ENCODE peak calls at places on chromosome 17, in five cellular contexts. One of them, this sample, is unnamed.

GRCh38 chr17:81371910-81372760 is 23.1 kb upstream of the BAHCC1 start:
- DNase-seq in GM12878: no peak
- DNase-seq in HepG2: no peak
- DNase-seq in NT2/D1: no peak
- DNase-seq in H1: no peak
- DNase-seq in this sample: no peak

GRCh38 chr17:68096111-68096510 is 60.6 kb downstream of the KPNA2 start:
- DNase-seq in GM12878: no peak
- DNase-seq in HepG2: no peak
- DNase-seq in NT2/D1: no peak
- DNase-seq in H1: no peak
- DNase-seq in this sample: no peak

GRCh38 chr17:82410014-82410716 is 8.0 kb upstream of the HEXD start:
- DNase-seq in GM12878: no peak
- DNase-seq in HepG2: no peak
- DNase-seq in NT2/D1: no peak
- DNase-seq in H1: no peak
- DNase-seq in this sample: no peak

GRCh38 chr17:77327181-77327565 is 186.4 kb downstream of the SEC14L1 start:
- DNase-seq in GM12878: no peak
- DNase-seq in HepG2: no peak
- DNase-seq in NT2/D1: no peak
- DNase-seq in H1: no peak
- DNase-seq in this sample: no peak

GRCh38 chr17:17180141-17180603 is 26.0 kb downstream of the PLD6 start:
- DNase-seq in GM12878: no peak
- DNase-seq in HepG2: no peak
- DNase-seq in NT2/D1: no peak
- DNase-seq in H1: no peak
- DNase-seq in this sample: no peak

GRCh38 chr17:9386401-9386800 is 189.2 kb downstream of the STX8 start:
- DNase-seq in GM12878: no peak
- DNase-seq in HepG2: no peak
- DNase-seq in NT2/D1: no peak
- DNase-seq in H1: no peak
- DNase-seq in this sample: no peak

GRCh38 chr17:7323731-7324437 is 5.3 kb downstream of the NEURL4 start:
- DNase-seq in GM12878: no peak
- DNase-seq in HepG2: no peak
- DNase-seq in NT2/D1: no peak
- DNase-seq in H1: peak; percentile 47
- DNase-seq in this sample: peak; percentile 75

GRCh38 chr17:81831957-81832607 is 1.0 kb downstream of the MCRIP1 start:
- DNase-seq in GM12878: no peak
- DNase-seq in HepG2: no peak
- DNase-seq in NT2/D1: no peak
- DNase-seq in H1: no peak
- DNase-seq in this sample: no peak

GRCh38 chr17:16477255-16477654 is 14.7 kb downstream of the LRRC75A start:
- DNase-seq in GM12878: no peak
- DNase-seq in HepG2: peak; percentile 38
- DNase-seq in NT2/D1: no peak
- DNase-seq in H1: no peak
- DNase-seq in this sample: no peak

GRCh38 chr17:8868529-8868951 is 1.1 kb upstream of the PIK3R6 start:
- DNase-seq in GM12878: no peak
- DNase-seq in HepG2: no peak
- DNase-seq in NT2/D1: no peak
- DNase-seq in H1: no peak
- DNase-seq in this sample: no peak

GRCh38 chr17:58337126-58337599 is 8.6 kb upstream of the TSPOAP1 start:
- DNase-seq in GM12878: no peak
- DNase-seq in HepG2: no peak
- DNase-seq in NT2/D1: no peak
- DNase-seq in H1: no peak
- DNase-seq in this sample: no peak

GRCh38 chr17:31722251-31723056 is 136.6 kb downstream of the COPRS start:
- DNase-seq in GM12878: no peak
- DNase-seq in HepG2: no peak
- DNase-seq in NT2/D1: no peak
- DNase-seq in H1: no peak
- DNase-seq in this sample: no peak

GRCh38 chr17:56592487-56593072 is 919 bp upstream of the NOG start:
- DNase-seq in GM12878: no peak
- DNase-seq in HepG2: peak; percentile 11
- DNase-seq in NT2/D1: no peak
- DNase-seq in H1: no peak
- DNase-seq in this sample: peak; percentile 86

GRCh38 chr17:78342438-78343098 is 17.3 kb downstream of the SOCS3 start:
- DNase-seq in GM12878: no peak
- DNase-seq in HepG2: no peak
- DNase-seq in NT2/D1: no peak
- DNase-seq in H1: no peak
- DNase-seq in this sample: no peak

GRCh38 chr17:48254896-48255295 is 147.3 kb downstream of the SNX11 start:
- DNase-seq in GM12878: no peak
- DNase-seq in HepG2: no peak
- DNase-seq in NT2/D1: no peak
- DNase-seq in H1: no peak
- DNase-seq in this sample: no peak

GRCh38 chr17:56185905-56186783 is 32.9 kb downstream of the ANKFN1 start:
- DNase-seq in GM12878: no peak
- DNase-seq in HepG2: no peak
- DNase-seq in NT2/D1: no peak
- DNase-seq in H1: no peak
- DNase-seq in this sample: no peak

GRCh38 chr17:61251939-61252865 is 147.4 kb upstream of the TBX2 start:
- DNase-seq in GM12878: no peak
- DNase-seq in HepG2: no peak
- DNase-seq in NT2/D1: no peak
- DNase-seq in H1: no peak
- DNase-seq in this sample: no peak

GRCh38 chr17:82030470-82031302 is 792 bp upstream of the RAC3 start:
- DNase-seq in GM12878: no peak
- DNase-seq in HepG2: no peak
- DNase-seq in NT2/D1: peak; percentile 63
- DNase-seq in H1: peak; percentile 70
- DNase-seq in this sample: peak; percentile 88

GRCh38 chr17:81859906-81860755 is at the start of gene P4HB:
- DNase-seq in GM12878: no peak
- DNase-seq in HepG2: no peak
- DNase-seq in NT2/D1: no peak
- DNase-seq in H1: no peak
- DNase-seq in this sample: peak; percentile 97

GRCh38 chr17:19492140-19492539 is 41.5 kb upstream of the SLC47A1 start:
- DNase-seq in GM12878: no peak
- DNase-seq in HepG2: no peak
- DNase-seq in NT2/D1: no peak
- DNase-seq in H1: no peak
- DNase-seq in this sample: no peak

GRCh38 chr17:67150826-67151225 is 94.2 kb downstream of the HELZ start:
- DNase-seq in GM12878: no peak
- DNase-seq in HepG2: no peak
- DNase-seq in NT2/D1: no peak
- DNase-seq in H1: no peak
- DNase-seq in this sample: no peak

GRCh38 chr17:7207120-7208001 is 12.3 kb downstream of the DLG4 start:
- DNase-seq in GM12878: no peak
- DNase-seq in HepG2: no peak
- DNase-seq in NT2/D1: no peak
- DNase-seq in H1: no peak
- DNase-seq in this sample: no peak

GRCh38 chr17:19013806-19014627 is 9.5 kb upstream of the FAM83G start:
- DNase-seq in GM12878: no peak
- DNase-seq in HepG2: no peak
- DNase-seq in NT2/D1: no peak
- DNase-seq in H1: no peak
- DNase-seq in this sample: no peak

GRCh38 chr17:13967416-13967815 is 101.9 kb upstream of the COX10 start:
- DNase-seq in GM12878: no peak
- DNase-seq in HepG2: no peak
- DNase-seq in NT2/D1: no peak
- DNase-seq in H1: no peak
- DNase-seq in this sample: no peak

GRCh38 chr17:57089391-57089790 is 4.3 kb downstream of the AKAP1 start:
- DNase-seq in GM12878: no peak
- DNase-seq in HepG2: no peak
- DNase-seq in NT2/D1: no peak
- DNase-seq in H1: no peak
- DNase-seq in this sample: no peak

DNA sequence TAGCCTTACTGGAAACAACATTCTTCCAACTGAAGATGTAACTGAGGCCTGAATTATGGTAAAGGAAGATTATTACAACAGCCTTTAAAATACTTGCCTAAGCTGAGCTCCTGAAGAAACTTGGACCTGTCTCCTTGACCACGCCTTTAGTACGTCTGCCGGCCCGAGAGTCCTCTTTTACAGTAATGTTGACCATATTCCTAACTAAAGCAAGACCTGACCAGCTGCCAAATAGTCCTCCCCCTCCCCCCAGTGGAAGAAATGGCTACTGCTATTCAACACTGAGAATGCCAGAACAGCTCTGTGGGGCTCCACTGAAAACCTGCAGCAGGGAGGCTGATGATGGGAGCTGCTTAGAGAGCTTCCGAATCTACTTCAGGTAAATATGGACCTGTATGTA is 12.6 kb upstream of the FOXJ1 start:
- DNase-seq in GM12878: no peak
- DNase-seq in HepG2: peak; percentile 58
- DNase-seq in NT2/D1: no peak
- DNase-seq in H1: no peak
- DNase-seq in this sample: no peak
- TF ChIP-seq SUZ12 in GM12878: no peak
- TF ChIP-seq SUZ12 in HepG2: no peak
- TF ChIP-seq SUZ12 in NT2/D1: no peak
- TF ChIP-seq SUZ12 in H1: no peak
- TF ChIP-seq SUZ12 in this sample: no peak

GRCh38 chr17:38919316-38920078 is 5.9 kb upstream of the LASP1NB start:
- DNase-seq in GM12878: no peak
- DNase-seq in HepG2: no peak
- DNase-seq in NT2/D1: no peak
- DNase-seq in H1: no peak
- DNase-seq in this sample: no peak
- TF ChIP-seq SUZ12 in GM12878: no peak
- TF ChIP-seq SUZ12 in HepG2: no peak
- TF ChIP-seq SUZ12 in NT2/D1: no peak
- TF ChIP-seq SUZ12 in H1: no peak
- TF ChIP-seq SUZ12 in this sample: no peak

GRCh38 chr17:74452841-74453661 is 13.4 kb upstream of the CD300A start:
- DNase-seq in GM12878: no peak
- DNase-seq in HepG2: no peak
- DNase-seq in NT2/D1: no peak
- DNase-seq in H1: no peak
- DNase-seq in this sample: no peak
- TF ChIP-seq SUZ12 in GM12878: no peak
- TF ChIP-seq SUZ12 in HepG2: no peak
- TF ChIP-seq SUZ12 in NT2/D1: no peak
- TF ChIP-seq SUZ12 in H1: no peak
- TF ChIP-seq SUZ12 in this sample: no peak

DNA sequence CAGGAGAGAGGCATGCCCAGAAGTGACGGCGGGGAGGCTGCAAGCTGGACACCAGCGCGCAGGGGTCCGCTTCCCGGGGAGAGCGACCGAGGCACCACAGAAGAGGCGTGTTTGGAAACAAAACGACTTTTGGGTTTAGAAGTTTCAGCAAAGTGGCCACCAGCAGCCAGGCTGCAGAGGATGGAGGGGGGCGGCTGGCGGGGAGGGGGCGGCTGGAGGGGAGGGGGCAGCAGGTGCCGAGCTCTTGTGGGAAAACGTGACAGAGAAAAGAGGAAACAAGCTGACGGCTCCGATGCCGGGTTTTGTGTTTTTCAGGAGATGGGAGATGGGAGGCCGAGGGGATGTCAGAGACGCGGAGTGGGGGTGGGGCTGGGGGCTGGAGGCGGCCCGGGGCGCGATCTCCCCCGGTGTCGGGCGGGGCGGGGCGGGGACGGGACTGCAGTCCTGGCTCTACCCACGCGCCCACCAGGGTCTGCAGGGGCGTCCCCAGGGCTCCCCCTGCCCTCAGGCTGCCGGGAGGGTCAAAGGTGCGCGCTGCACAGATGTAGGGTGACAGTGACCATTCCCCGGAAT is 32.1 kb upstream of the RPH3AL start:
- DNase-seq in GM12878: no peak
- DNase-seq in HepG2: no peak
- DNase-seq in NT2/D1: no peak
- DNase-seq in H1: no peak
- DNase-seq in this sample: no peak
- TF ChIP-seq SUZ12 in GM12878: no peak
- TF ChIP-seq SUZ12 in HepG2: no peak
- TF ChIP-seq SUZ12 in NT2/D1: no peak
- TF ChIP-seq SUZ12 in H1: no peak
- TF ChIP-seq SUZ12 in this sample: no peak

GRCh38 chr17:2693561-2694380 is 17.8 kb downstream of the CLUH start:
- DNase-seq in GM12878: no peak
- DNase-seq in HepG2: no peak
- DNase-seq in NT2/D1: no peak
- DNase-seq in H1: no peak
- DNase-seq in this sample: no peak
- TF ChIP-seq SUZ12 in GM12878: no peak
- TF ChIP-seq SUZ12 in HepG2: no peak
- TF ChIP-seq SUZ12 in NT2/D1: no peak
- TF ChIP-seq SUZ12 in H1: no peak
- TF ChIP-seq SUZ12 in this sample: no peak

DNA sequence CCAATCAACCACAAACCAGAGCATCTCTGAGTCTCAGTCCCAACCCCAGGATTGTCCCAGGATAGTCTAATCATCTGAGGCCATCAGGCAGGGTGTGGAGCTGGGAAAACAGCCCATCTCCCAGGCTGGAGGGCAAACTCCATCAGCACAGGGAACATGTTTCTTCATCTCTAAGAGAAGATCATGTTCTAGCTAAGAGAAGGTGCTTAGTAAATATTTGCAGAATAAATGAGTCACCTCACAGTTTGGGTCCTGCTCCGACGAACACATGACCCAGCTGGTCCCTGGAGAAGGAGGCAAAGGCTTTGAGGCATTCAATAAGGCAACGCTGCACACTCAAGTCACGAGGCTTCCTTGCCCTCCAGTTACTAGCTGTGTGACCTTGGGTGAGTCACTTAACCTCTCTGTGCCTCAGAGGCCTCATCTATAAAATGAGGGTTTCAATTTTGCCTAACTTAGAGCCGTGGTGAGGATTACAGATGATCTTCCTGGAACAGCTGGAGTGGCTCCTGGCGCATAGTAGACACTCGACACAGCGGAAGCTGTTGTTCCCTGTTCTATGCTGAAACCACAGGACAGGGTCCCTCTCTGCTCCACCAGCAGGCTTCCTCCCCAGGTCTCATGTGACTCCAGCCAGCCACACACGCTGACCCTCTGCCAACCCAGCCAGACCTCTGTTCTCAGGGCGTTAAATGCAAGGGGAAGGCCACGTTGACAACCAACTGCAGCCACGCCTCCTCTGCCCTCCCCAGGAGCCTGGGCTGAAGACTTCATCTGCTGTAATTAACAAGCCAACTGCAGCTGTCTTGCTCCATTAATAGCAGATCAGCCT is 10.3 kb upstream of the RPL38 start:
- DNase-seq in GM12878: no peak
- DNase-seq in HepG2: peak; percentile 75
- DNase-seq in NT2/D1: no peak
- DNase-seq in H1: no peak
- DNase-seq in this sample: no peak
- TF ChIP-seq SUZ12 in GM12878: no peak
- TF ChIP-seq SUZ12 in HepG2: no peak
- TF ChIP-seq SUZ12 in NT2/D1: no peak
- TF ChIP-seq SUZ12 in H1: no peak
- TF ChIP-seq SUZ12 in this sample: no peak

This sample was measured in HEK293T.